ENCODE peak calls at places on chromosomes 16 and 17, in four cellular contexts. S is WTC11, L is HepG2, O is K562. K is an unnamed sample.

GRCh38 chr17:6005939-6006338 is 64.2 kb upstream of the WSCD1 start:
- DNase-seq in S (no peak), L (no peak), O (no peak), K (no peak)

GRCh38 chr16:80277182-80277581 is 263.6 kb upstream of the DYNLRB2 start:
- DNase-seq in S (peak), L (no peak), O (peak), K (no peak)

GRCh38 chr17:79047923-79048825 is 24.2 kb downstream of the C1QTNF1 start:
- DNase-seq in S (no peak), L (no peak), O (no peak), K (no peak)

GRCh38 chr16:28522792-28523191 is 16.0 kb downstream of the NUPR1 start:
- DNase-seq in S (no peak), L (no peak), O (no peak), K (no peak)

GRCh38 chr16:7025616-7026190 is 306.9 kb upstream of the RBFOX1 start:
- DNase-seq in S (peak), L (peak), O (peak), K (no peak)

GRCh38 chr16:66481943-66482390 is 54.9 kb downstream of the BEAN1 start:
- DNase-seq in S (no peak), L (no peak), O (no peak), K (no peak)

GRCh38 chr16:88686062-88686438 is 257 bp downstream of the SNAI3 start:
- DNase-seq in S (no peak), L (no peak), O (peak), K (no peak)

GRCh38 chr16:68289621-68290329 is 21.0 kb downstream of the SLC7A6OS start:
- DNase-seq in S (no peak), L (no peak), O (peak), K (peak)

GRCh38 chr16:85412911-85413520 is 200.1 kb upstream of the GSE1 start:
- DNase-seq in S (no peak), L (no peak), O (no peak), K (no peak)

GRCh38 chr17:40344321-40345160 is 20.0 kb downstream of the GJD3 start:
- DNase-seq in S (no peak), L (no peak), O (no peak), K (no peak)

GRCh38 chr17:12730931-12731521 is 58.3 kb upstream of the ARHGAP44 start:
- DNase-seq in S (peak), L (no peak), O (peak), K (no peak)

GRCh38 chr16:17470002-17470870 is 524 bp downstream of the XYLT1 start:
- DNase-seq in S (peak), L (no peak), O (no peak), K (no peak)

GRCh38 chr16:87959391-87959968 is 8.2 kb downstream of the BANP start:
- DNase-seq in S (no peak), L (no peak), O (no peak), K (no peak)

GRCh38 chr16:85360323-85361277 is 248.3 kb upstream of the CIBAR2 start:
- DNase-seq in S (no peak), L (no peak), O (no peak), K (no peak)

GRCh38 chr17:41972571-41973411 is 6.2 kb downstream of the CNP start:
- DNase-seq in S (no peak), L (no peak), O (no peak), K (no peak)

GRCh38 chr17:7745748-7746470 is 28.4 kb downstream of the DNAH2 start:
- DNase-seq in S (no peak), L (peak), O (peak), K (no peak)

GRCh38 chr17:80978499-80979497 is 12.8 kb upstream of the CHMP6 start:
- DNase-seq in S (no peak), L (no peak), O (no peak), K (no peak)

GRCh38 chr17:3929181-3929580 is 12.9 kb upstream of the P2RX1 start:
- DNase-seq in S (no peak), L (no peak), O (no peak), K (no peak)

GRCh38 chr17:1109606-1110523 is 69.9 kb downstream of the ABR start:
- DNase-seq in S (peak), L (peak), O (no peak), K (no peak)

GRCh38 chr16:22317625-22318024 is 20.4 kb downstream of the POLR3E start:
- DNase-seq in S (no peak), L (no peak), O (no peak), K (no peak)

GRCh38 chr16:60741810-60742209 is 1294.4 kb downstream of the CDH8 start:
- DNase-seq in S (no peak), L (no peak), O (no peak), K (no peak)

GRCh38 chr17:62616993-62617893 is 10.2 kb upstream of the MRC2 start:
- DNase-seq in S (peak), L (peak), O (no peak), K (no peak)

GRCh38 chr16:10791048-10791447 is 27.5 kb downstream of the TVP23A start:
- DNase-seq in S (no peak), L (no peak), O (no peak), K (peak)

GRCh38 chr17:12509836-12510235 is 155.9 kb upstream of the MYOCD start:
- DNase-seq in S (no peak), L (no peak), O (no peak), K (no peak)

GRCh38 chr17:37365589-37365988 is 10.2 kb upstream of the C17orf78 start:
- DNase-seq in S (no peak), L (no peak), O (no peak), K (no peak)

GRCh38 chr17:48472485-48473281 is 42.7 kb upstream of the SKAP1 start:
- DNase-seq in S (no peak), L (no peak), O (no peak), K (no peak)

GRCh38 chr16:20676268-20676828 is 21.1 kb downstream of the ACSM1 start:
- DNase-seq in S (no peak), L (no peak), O (peak), K (peak)

GRCh38 chr17:41265078-41265477 is at the start of gene KRTAP9-6:
- DNase-seq in S (no peak), L (no peak), O (no peak), K (no peak)

GRCh38 chr16:66494916-66495315 is 55.0 kb downstream of the TK2 start:
- DNase-seq in S (no peak), L (no peak), O (no peak), K (no peak)

GRCh38 chr17:68468334-68468733 is 11.0 kb upstream of the WIPI1 start:
- DNase-seq in S (no peak), L (no peak), O (no peak), K (no peak)

GRCh38 chr17:58783380-58783779 is 27.7 kb downstream of the PPM1E start:
- DNase-seq in S (no peak), L (no peak), O (peak), K (no peak)

GRCh38 chr17:18187816-18188761 is 4.5 kb downstream of the ALKBH5 start:
- DNase-seq in S (no peak), L (no peak), O (no peak), K (no peak)

GRCh38 chr16:29925173-29925804 is 737 bp downstream of the KCTD13 start:
- DNase-seq in S (no peak), L (no peak), O (peak), K (no peak)

GRCh38 chr17:77118251-77118928 is 22.4 kb upstream of the SEC14L1 start:
- DNase-seq in S (no peak), L (no peak), O (no peak), K (no peak)

GRCh38 chr16:79186196-79186595 is 414.3 kb downstream of the MAF start:
- DNase-seq in S (no peak), L (no peak), O (peak), K (no peak)

DNA sequence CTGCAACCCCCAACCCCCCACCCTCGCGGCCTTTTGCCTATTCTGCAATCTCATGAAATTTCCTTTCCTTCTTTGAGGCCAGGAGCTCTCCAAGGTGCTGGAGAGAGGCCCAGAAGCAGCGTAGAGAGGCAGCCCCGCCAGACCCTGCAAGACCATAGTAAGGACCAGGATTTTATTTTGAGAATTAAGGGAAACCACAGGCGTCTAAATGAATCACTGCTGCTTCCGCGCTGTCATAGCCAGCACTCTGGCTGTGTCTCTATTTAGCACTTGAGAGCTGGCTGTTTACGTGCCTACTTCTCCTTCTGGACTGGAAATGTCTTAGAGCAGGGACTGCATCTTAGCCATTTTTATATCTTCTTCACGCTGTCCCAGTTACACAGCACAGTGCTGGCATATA is 37.5 kb upstream of the PIRT start:
- DNase-seq in S (peak), L (no peak), O (peak), K (no peak)
- TF ChIP-seq CREM in S (no peak), L (no peak), O (no peak), K (no peak)

DNA sequence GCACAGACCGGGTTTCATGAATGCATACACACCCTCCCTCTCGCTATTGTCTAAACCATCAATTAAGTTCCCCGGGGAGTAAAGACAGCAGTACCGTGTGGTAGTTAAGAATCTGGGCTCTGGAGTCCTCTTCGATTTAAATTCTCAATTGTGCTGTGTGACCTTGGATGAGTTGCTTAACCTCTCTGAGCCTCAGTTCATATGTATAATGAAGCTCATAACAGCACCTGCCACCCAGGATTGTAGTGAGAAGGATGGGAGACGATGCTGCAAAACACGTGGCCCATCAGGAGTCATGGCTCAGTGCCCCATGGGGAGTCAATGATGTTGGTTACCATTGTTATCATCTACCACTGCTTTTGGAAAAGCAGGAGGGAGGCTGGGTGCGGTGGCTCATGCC is 34.5 kb upstream of the KDM8 start:
- DNase-seq in S (no peak), L (no peak), O (no peak), K (no peak)
- TF ChIP-seq CREM in S (no peak), L (no peak), O (no peak), K (no peak)

GRCh38 chr17:75327757-75328156 is 38.5 kb upstream of the SLC25A19 start:
- DNase-seq in S (no peak), L (no peak), O (no peak), K (no peak)

GRCh38 chr17:75325827-75326586 is 36.8 kb upstream of the SLC25A19 start:
- DNase-seq in S (no peak), L (no peak), O (peak), K (no peak)

GRCh38 chr17:75323043-75323591 is 33.9 kb upstream of the SLC25A19 start:
- DNase-seq in S (peak), L (peak), O (peak), K (no peak)

GRCh38 chr17:75325348-75325747 is 36.1 kb upstream of the SLC25A19 start:
- DNase-seq in S (no peak), L (no peak), O (no peak), K (no peak)

DNA sequence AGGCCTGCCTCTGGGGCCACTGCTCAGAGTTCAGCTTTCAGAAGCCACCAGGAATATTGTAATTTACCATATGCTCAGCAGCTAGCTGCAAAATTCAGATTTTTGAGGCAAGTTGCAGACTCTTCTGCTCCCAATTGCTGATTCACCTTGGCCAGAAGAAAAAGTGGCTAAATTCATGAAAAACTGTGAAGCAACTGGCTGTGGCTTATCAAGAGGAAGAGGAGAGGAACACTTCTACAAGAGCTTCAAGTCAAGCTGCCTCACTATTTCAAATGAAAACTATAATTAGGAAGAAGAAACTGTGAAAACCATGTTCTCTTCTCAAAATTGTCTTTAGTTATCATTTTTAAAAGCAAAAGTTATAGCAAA is 37.3 kb upstream of the SLC25A19 start:
- DNase-seq in S (no peak), L (no peak), O (no peak), K (no peak)
- TF ChIP-seq CREM in S (no peak), L (no peak), O (no peak), K (no peak)

GRCh38 chr17:44906987-44907681 is 7.9 kb upstream of the EFTUD2 start:
- DNase-seq in S (no peak), L (no peak), O (peak), K (no peak)
- TF ChIP-seq CREM in S (no peak), L (no peak), O (peak), K (no peak)

GRCh38 chr16:9139965-9140364 is 48.5 kb downstream of the HAPSTR1 start:
- DNase-seq in S (peak), L (peak), O (peak), K (no peak)
- TF ChIP-seq CREM in S (no peak), L (no peak), O (no peak), K (peak)